ENCODE peak calls at places on chromosomes 6 and 20, in six cellular contexts. Z, S, F, Y, I and T are unnamed samples.

GRCh38 chr6:158586652-158587051 is 26.8 kb downstream of the TMEM181 start:
- DNase-seq in Z (no peak), S (no peak), F (no peak), Y (no peak), I (no peak), T (no peak)

GRCh38 chr6:1586861-1587450 is 22.8 kb upstream of the FOXC1 start:
- DNase-seq in Z (no peak), S (no peak), F (no peak), Y (no peak), I (no peak), T (no peak)

GRCh38 chr20:35636095-35636494 is 20.5 kb downstream of the SPAG4 start:
- DNase-seq in Z (no peak), S (no peak), F (no peak), Y (no peak), I (no peak), T (no peak)

GRCh38 chr20:31516166-31516565 is 1.9 kb downstream of the HM13 start:
- DNase-seq in Z (no peak), S (no peak), F (no peak), Y (peak; percentile 56), I (no peak), T (no peak)

GRCh38 chr6:37039958-37040357 is 34.5 kb downstream of the FGD2 start:
- DNase-seq in Z (no peak), S (no peak), F (no peak), Y (no peak), I (no peak), T (no peak)

GRCh38 chr20:35433337-35433736 is 4.7 kb downstream of the GDF5 start:
- DNase-seq in Z (no peak), S (no peak), F (no peak), Y (no peak), I (no peak), T (no peak)

GRCh38 chr20:54126809-54127655 is 46.8 kb downstream of the CYP24A1 start:
- DNase-seq in Z (no peak), S (no peak), F (no peak), Y (peak; percentile 72), I (no peak), T (no peak)

GRCh38 chr20:58545565-58546195 is 30.5 kb upstream of the APCDD1L start:
- DNase-seq in Z (no peak), S (no peak), F (no peak), Y (no peak), I (no peak), T (no peak)

GRCh38 chr6:53761036-53761435 is 33.8 kb upstream of the LRRC1 start:
- DNase-seq in Z (no peak), S (no peak), F (no peak), Y (peak; percentile 45), I (no peak), T (no peak)

GRCh38 chr20:25283221-25283951 is 35.5 kb downstream of the PYGB start:
- DNase-seq in Z (no peak), S (peak; percentile 1), F (peak; percentile 6), Y (no peak), I (no peak), T (no peak)

GRCh38 chr6:111911428-111911827 is 38.2 kb upstream of the FYN start:
- DNase-seq in Z (no peak), S (no peak), F (no peak), Y (no peak), I (no peak), T (no peak)

GRCh38 chr6:107740496-107741190 is 83.5 kb downstream of the SCML4 start:
- DNase-seq in Z (no peak), S (peak; percentile 49), F (no peak), Y (no peak), I (no peak), T (no peak)

GRCh38 chr6:6277418-6277817 is 43.0 kb downstream of the F13A1 start:
- DNase-seq in Z (no peak), S (no peak), F (no peak), Y (peak; percentile 57), I (no peak), T (no peak)

GRCh38 chr20:36658300-36658699 is 12.3 kb upstream of the SLA2 start:
- DNase-seq in Z (no peak), S (no peak), F (no peak), Y (no peak), I (no peak), T (no peak)

GRCh38 chr6:170572704-170573466 is 11.6 kb downstream of the PDCD2 start:
- DNase-seq in Z (no peak), S (no peak), F (no peak), Y (no peak), I (no peak), T (no peak)

GRCh38 chr6:108798672-108799355 is 49.4 kb upstream of the ARMC2 start:
- DNase-seq in Z (no peak), S (peak; percentile 69), F (no peak), Y (peak; percentile 33), I (no peak), T (no peak)

GRCh38 chr6:80088637-80089036 is 17.8 kb upstream of the BCKDHB start:
- DNase-seq in Z (no peak), S (no peak), F (no peak), Y (no peak), I (no peak), T (no peak)

GRCh38 chr20:23157741-23158140 is 71.6 kb upstream of the CD93 start:
- DNase-seq in Z (no peak), S (no peak), F (no peak), Y (no peak), I (no peak), T (no peak)

GRCh38 chr20:15817351-15817750 is 755.9 kb downstream of the KIF16B start:
- DNase-seq in Z (no peak), S (no peak), F (no peak), Y (no peak), I (no peak), T (no peak)

GRCh38 chr6:79084693-79085092 is 6.6 kb upstream of the PHIP start:
- DNase-seq in Z (no peak), S (no peak), F (no peak), Y (no peak), I (no peak), T (no peak)